ENCODE peak calls at places on chromosome 13, in nine cellular contexts. One of them, this sample, is unnamed.

GRCh38 chr13:66210677-66211076 is 1019.5 kb downstream of the PCDH9 start:
- DNase-seq in breast epithelium: no peak
- DNase-seq in stomach: no peak
- DNase-seq in body of pancreas: no peak
- DNase-seq in Peyer's patch: no peak
- DNase-seq in sigmoid colon: no peak
- DNase-seq in transverse colon: no peak
- DNase-seq in heart left ventricle: no peak
- DNase-seq in lower leg skin: no peak
- DNase-seq in this sample: no peak

GRCh38 chr13:26132756-26133155 is 80.9 kb upstream of the SHISA2 start:
- DNase-seq in Peyer's patch: no peak
- DNase-seq in body of pancreas: no peak
- DNase-seq in lower leg skin: no peak
- DNase-seq in sigmoid colon: no peak
- DNase-seq in breast epithelium: no peak
- DNase-seq in transverse colon: no peak
- DNase-seq in heart left ventricle: no peak
- DNase-seq in stomach: no peak
- DNase-seq in this sample: no peak

GRCh38 chr13:81048026-81048461 is 707.1 kb upstream of the SPRY2 start:
- DNase-seq in lower leg skin: no peak
- DNase-seq in heart left ventricle: no peak
- DNase-seq in body of pancreas: no peak
- DNase-seq in breast epithelium: no peak
- DNase-seq in sigmoid colon: no peak
- DNase-seq in stomach: no peak
- DNase-seq in transverse colon: no peak
- DNase-seq in Peyer's patch: no peak
- DNase-seq in this sample: no peak

GRCh38 chr13:75353786-75354193 is 128.2 kb downstream of the TBC1D4 start:
- DNase-seq in transverse colon: no peak
- DNase-seq in lower leg skin: no peak
- DNase-seq in stomach: no peak
- DNase-seq in body of pancreas: no peak
- DNase-seq in sigmoid colon: no peak
- DNase-seq in breast epithelium: no peak
- DNase-seq in Peyer's patch: no peak
- DNase-seq in heart left ventricle: peak
- DNase-seq in this sample: no peak

GRCh38 chr13:28049880-28050871 is 50.2 kb downstream of the FLT3 start:
- DNase-seq in breast epithelium: no peak
- DNase-seq in lower leg skin: no peak
- DNase-seq in Peyer's patch: no peak
- DNase-seq in sigmoid colon: no peak
- DNase-seq in stomach: no peak
- DNase-seq in transverse colon: no peak
- DNase-seq in heart left ventricle: no peak
- DNase-seq in body of pancreas: no peak
- DNase-seq in this sample: no peak

GRCh38 chr13:77874406-77874805 is 44.2 kb downstream of the EDNRB start:
- DNase-seq in heart left ventricle: no peak
- DNase-seq in sigmoid colon: no peak
- DNase-seq in body of pancreas: no peak
- DNase-seq in Peyer's patch: no peak
- DNase-seq in transverse colon: no peak
- DNase-seq in stomach: no peak
- DNase-seq in breast epithelium: no peak
- DNase-seq in lower leg skin: no peak
- DNase-seq in this sample: no peak

GRCh38 chr13:43838909-43839308 is 40.6 kb downstream of the CCDC122 start:
- DNase-seq in breast epithelium: no peak
- DNase-seq in transverse colon: no peak
- DNase-seq in body of pancreas: no peak
- DNase-seq in sigmoid colon: no peak
- DNase-seq in heart left ventricle: no peak
- DNase-seq in stomach: no peak
- DNase-seq in Peyer's patch: no peak
- DNase-seq in lower leg skin: no peak
- DNase-seq in this sample: no peak

GRCh38 chr13:75919660-75920199 is 283.6 kb downstream of the LMO7 start:
- DNase-seq in Peyer's patch: no peak
- DNase-seq in sigmoid colon: no peak
- DNase-seq in heart left ventricle: no peak
- DNase-seq in stomach: no peak
- DNase-seq in body of pancreas: no peak
- DNase-seq in breast epithelium: no peak
- DNase-seq in transverse colon: no peak
- DNase-seq in lower leg skin: no peak
- DNase-seq in this sample: no peak

GRCh38 chr13:110643324-110643723 is 28.0 kb downstream of the NAXD start:
- DNase-seq in Peyer's patch: no peak
- DNase-seq in heart left ventricle: no peak
- DNase-seq in lower leg skin: no peak
- DNase-seq in transverse colon: no peak
- DNase-seq in body of pancreas: no peak
- DNase-seq in sigmoid colon: no peak
- DNase-seq in breast epithelium: no peak
- DNase-seq in stomach: peak
- DNase-seq in this sample: peak

GRCh38 chr13:110645750-110646149 is 30.4 kb downstream of the NAXD start:
- DNase-seq in Peyer's patch: no peak
- DNase-seq in breast epithelium: no peak
- DNase-seq in stomach: no peak
- DNase-seq in body of pancreas: no peak
- DNase-seq in heart left ventricle: no peak
- DNase-seq in lower leg skin: no peak
- DNase-seq in sigmoid colon: no peak
- DNase-seq in transverse colon: no peak
- DNase-seq in this sample: no peak

GRCh38 chr13:110643768-110644421 is 28.6 kb downstream of the NAXD start:
- DNase-seq in stomach: peak
- DNase-seq in heart left ventricle: no peak
- DNase-seq in sigmoid colon: no peak
- DNase-seq in Peyer's patch: no peak
- DNase-seq in lower leg skin: no peak
- DNase-seq in breast epithelium: no peak
- DNase-seq in body of pancreas: no peak
- DNase-seq in transverse colon: no peak
- DNase-seq in this sample: no peak

GRCh38 chr13:110646442-110647364 is 31.4 kb downstream of the NAXD start:
- DNase-seq in heart left ventricle: no peak
- DNase-seq in body of pancreas: no peak
- DNase-seq in transverse colon: no peak
- DNase-seq in breast epithelium: no peak
- DNase-seq in lower leg skin: no peak
- DNase-seq in stomach: no peak
- DNase-seq in sigmoid colon: peak
- DNase-seq in Peyer's patch: no peak
- DNase-seq in this sample: no peak

DNA sequence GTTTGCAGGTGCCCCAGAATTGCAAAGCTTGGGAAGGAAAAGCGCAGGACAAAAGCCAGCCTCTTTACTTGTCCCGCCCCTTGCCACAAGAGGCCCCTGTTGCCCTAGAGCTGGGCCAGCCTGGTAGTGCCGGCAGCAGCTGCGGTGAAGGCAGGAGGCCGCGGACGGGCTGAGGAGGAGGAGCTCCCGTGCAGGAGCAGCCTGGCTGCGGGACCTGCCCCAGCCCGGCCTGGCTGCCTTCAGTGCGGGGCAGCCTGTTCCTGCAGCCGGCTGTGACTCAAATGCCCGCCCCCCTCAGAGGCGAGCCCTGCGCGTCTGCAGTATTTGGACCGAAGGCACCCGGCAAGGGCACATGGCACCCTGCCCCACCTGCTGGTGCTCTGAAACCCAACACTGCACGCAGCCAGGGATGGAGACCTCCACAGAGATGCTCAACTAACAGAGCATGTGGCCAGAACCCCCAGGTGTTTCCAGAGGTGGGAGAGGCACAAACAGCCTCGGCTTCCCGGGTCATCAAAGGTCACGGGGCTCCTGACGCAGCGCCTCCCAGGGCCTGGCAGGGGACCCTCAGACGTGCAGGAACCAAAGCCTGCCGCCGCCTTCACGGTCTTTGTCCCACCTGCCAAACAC is 29.7 kb downstream of the NAXD start:
- DNase-seq in heart left ventricle: peak
- DNase-seq in lower leg skin: no peak
- DNase-seq in body of pancreas: peak
- DNase-seq in sigmoid colon: peak
- DNase-seq in Peyer's patch: peak
- DNase-seq in breast epithelium: peak
- DNase-seq in transverse colon: peak
- DNase-seq in stomach: peak
- DNase-seq in this sample: peak
- TF ChIP-seq POLR2A in heart left ventricle: no peak
- TF ChIP-seq POLR2A in lower leg skin: no peak
- TF ChIP-seq POLR2A in body of pancreas: no peak
- TF ChIP-seq POLR2A in sigmoid colon: no peak
- TF ChIP-seq POLR2A in Peyer's patch: no peak
- TF ChIP-seq POLR2A in breast epithelium: no peak
- TF ChIP-seq POLR2A in transverse colon: no peak
- TF ChIP-seq POLR2A in stomach: no peak
- TF ChIP-seq POLR2A in this sample: no peak

GRCh38 chr13:24672141-24673132 is 7.8 kb upstream of the ATP12A start:
- DNase-seq in body of pancreas: no peak
- DNase-seq in sigmoid colon: no peak
- DNase-seq in transverse colon: no peak
- DNase-seq in lower leg skin: no peak
- DNase-seq in stomach: no peak
- DNase-seq in Peyer's patch: peak
- DNase-seq in heart left ventricle: no peak
- DNase-seq in breast epithelium: no peak
- DNase-seq in this sample: no peak

GRCh38 chr13:24670174-24670573 is 10.0 kb upstream of the ATP12A start:
- DNase-seq in transverse colon: no peak
- DNase-seq in body of pancreas: no peak
- DNase-seq in breast epithelium: no peak
- DNase-seq in sigmoid colon: no peak
- DNase-seq in heart left ventricle: no peak
- DNase-seq in stomach: no peak
- DNase-seq in Peyer's patch: peak
- DNase-seq in lower leg skin: no peak
- DNase-seq in this sample: no peak

GRCh38 chr13:24668955-24669354 is 11.3 kb upstream of the ATP12A start:
- DNase-seq in lower leg skin: no peak
- DNase-seq in stomach: no peak
- DNase-seq in Peyer's patch: peak
- DNase-seq in body of pancreas: no peak
- DNase-seq in sigmoid colon: no peak
- DNase-seq in breast epithelium: no peak
- DNase-seq in heart left ventricle: no peak
- DNase-seq in transverse colon: peak
- DNase-seq in this sample: peak

GRCh38 chr13:24671367-24672117 is 8.7 kb upstream of the ATP12A start:
- DNase-seq in stomach: no peak
- DNase-seq in heart left ventricle: no peak
- DNase-seq in lower leg skin: peak
- DNase-seq in sigmoid colon: peak
- DNase-seq in body of pancreas: no peak
- DNase-seq in breast epithelium: peak
- DNase-seq in transverse colon: peak
- DNase-seq in Peyer's patch: peak
- DNase-seq in this sample: no peak

DNA sequence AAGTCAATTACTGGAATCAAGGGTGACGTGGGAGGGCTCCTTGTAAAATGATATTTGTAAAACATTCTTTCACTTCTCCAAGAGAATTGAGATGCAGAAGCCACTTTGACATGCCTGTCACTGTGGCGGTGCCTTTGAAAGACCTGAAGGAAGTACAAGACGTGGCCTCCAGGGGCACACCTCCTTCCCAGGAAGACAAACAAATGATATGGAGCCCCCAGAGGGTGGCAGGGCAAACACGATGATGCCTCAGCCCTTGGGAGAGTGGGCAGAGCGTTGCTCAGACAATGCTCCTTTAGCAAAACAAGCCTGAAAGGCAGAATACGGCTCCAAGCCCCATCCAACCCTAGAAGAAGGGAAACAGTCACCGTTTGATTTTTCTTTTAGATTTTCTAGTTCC is 9.3 kb upstream of the ATP12A start:
- DNase-seq in sigmoid colon: no peak
- DNase-seq in body of pancreas: no peak
- DNase-seq in breast epithelium: no peak
- DNase-seq in stomach: no peak
- DNase-seq in transverse colon: no peak
- DNase-seq in Peyer's patch: peak
- DNase-seq in lower leg skin: no peak
- DNase-seq in heart left ventricle: no peak
- DNase-seq in this sample: no peak
- H3K4me3 ChIP-seq in sigmoid colon: no peak
- H3K4me3 ChIP-seq in body of pancreas: no peak
- H3K4me3 ChIP-seq in breast epithelium: peak
- H3K4me3 ChIP-seq in stomach: no peak
- H3K4me3 ChIP-seq in transverse colon: no peak
- H3K4me3 ChIP-seq in Peyer's patch: no peak
- H3K4me3 ChIP-seq in lower leg skin: no peak
- H3K4me3 ChIP-seq in heart left ventricle: no peak
- H3K4me3 ChIP-seq in this sample: peak

DNA sequence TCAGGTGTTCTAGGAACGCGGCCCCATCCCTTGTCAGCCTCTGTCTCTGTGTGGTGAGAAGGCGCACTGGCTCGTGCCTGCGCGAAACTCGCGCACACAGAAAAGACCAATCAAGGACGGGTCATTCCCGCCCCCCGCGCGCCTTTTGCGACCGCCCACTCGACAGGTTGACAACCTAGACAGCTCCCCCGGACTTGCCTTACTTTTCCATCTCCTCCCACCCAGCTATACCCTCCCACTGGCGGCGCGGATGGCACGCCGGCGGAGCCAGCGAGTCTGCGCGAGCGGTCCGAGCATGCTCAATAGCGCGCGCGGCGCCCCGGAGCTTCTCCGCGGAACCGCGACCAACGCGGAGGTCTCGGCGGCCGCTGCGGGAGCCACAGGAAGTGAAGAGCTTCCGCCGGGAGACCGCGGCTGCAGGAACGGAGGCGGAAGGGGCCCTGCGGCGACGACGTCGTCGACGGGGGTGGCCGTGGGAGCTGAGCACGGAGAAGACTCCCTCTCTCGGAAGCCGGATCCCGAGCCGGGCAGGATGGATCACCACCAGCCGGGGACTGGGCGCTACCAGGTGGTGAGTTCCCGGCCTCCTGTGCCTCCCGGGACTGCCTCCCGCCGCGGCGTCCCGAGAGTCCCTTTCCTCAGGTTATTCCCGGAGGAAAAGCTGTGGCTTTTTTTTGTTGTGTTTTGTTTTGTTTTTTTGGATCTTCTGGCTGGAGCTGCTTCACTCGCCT is at the start of gene NDFIP2:
- DNase-seq in heart left ventricle: peak
- DNase-seq in body of pancreas: peak
- DNase-seq in lower leg skin: peak
- DNase-seq in stomach: peak
- DNase-seq in sigmoid colon: peak
- DNase-seq in Peyer's patch: peak
- DNase-seq in transverse colon: peak
- DNase-seq in breast epithelium: peak
- DNase-seq in this sample: peak
- TF ChIP-seq POLR2A in heart left ventricle: no peak
- TF ChIP-seq POLR2A in body of pancreas: peak
- TF ChIP-seq POLR2A in lower leg skin: no peak
- TF ChIP-seq POLR2A in stomach: no peak
- TF ChIP-seq POLR2A in sigmoid colon: no peak
- TF ChIP-seq POLR2A in Peyer's patch: peak
- TF ChIP-seq POLR2A in transverse colon: peak
- TF ChIP-seq POLR2A in breast epithelium: no peak
- TF ChIP-seq POLR2A in this sample: peak

DNA sequence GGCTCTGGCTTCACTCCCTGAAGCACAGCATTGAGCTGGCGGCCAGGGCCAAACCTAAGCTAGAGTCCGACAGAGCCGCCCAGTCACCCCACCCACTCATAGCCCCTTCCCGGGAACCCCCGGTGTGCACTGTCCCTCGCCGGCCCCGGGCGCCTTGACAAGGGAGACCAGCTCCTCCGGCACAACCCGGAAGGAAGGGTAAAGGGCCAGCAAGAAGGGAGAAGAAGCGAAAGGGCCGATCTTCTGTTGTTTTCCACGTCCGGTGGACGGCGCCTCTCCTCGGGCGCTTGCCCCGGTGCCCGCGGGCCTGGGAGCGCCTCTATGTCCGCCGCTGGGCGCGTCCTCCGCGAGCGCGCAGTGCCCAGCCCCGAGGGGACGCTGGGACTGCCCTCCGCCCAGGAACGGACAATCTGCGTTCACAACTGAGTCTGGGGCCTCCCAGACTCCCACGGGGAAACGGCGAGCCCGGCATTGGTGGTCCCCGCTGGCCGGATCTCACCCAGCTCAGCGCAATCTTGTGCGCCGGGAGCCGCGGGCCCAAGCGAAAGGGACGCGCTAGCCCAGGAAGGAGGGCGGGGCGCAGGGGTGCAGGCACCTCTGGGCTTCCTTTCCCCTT is 172.5 kb upstream of the MIR17HG start:
- DNase-seq in transverse colon: no peak
- DNase-seq in stomach: no peak
- DNase-seq in breast epithelium: no peak
- DNase-seq in body of pancreas: no peak
- DNase-seq in heart left ventricle: no peak
- DNase-seq in lower leg skin: no peak
- DNase-seq in sigmoid colon: no peak
- DNase-seq in Peyer's patch: no peak
- DNase-seq in this sample: no peak
- H3K4me3 ChIP-seq in transverse colon: no peak
- H3K4me3 ChIP-seq in stomach: peak
- H3K4me3 ChIP-seq in breast epithelium: peak
- H3K4me3 ChIP-seq in body of pancreas: no peak
- H3K4me3 ChIP-seq in heart left ventricle: peak
- H3K4me3 ChIP-seq in lower leg skin: no peak
- H3K4me3 ChIP-seq in sigmoid colon: no peak
- H3K4me3 ChIP-seq in Peyer's patch: no peak
- H3K4me3 ChIP-seq in this sample: peak